ENCODE peak calls at places on chromosomes 16 and 17, in four cellular contexts. T is A549, Q is stomach, M is H1. Z is an unnamed sample.

GRCh38 chr17:11031787-11032186 is 193.9 kb upstream of the PIRT start:
- DNase-seq in Q (no peak), M (peak), T (peak), Z (no peak)

GRCh38 chr17:43769426-43769825 is 9.4 kb downstream of the DUSP3 start:
- DNase-seq in Q (no peak), M (no peak), T (no peak), Z (no peak)

GRCh38 chr16:17452931-17453330 is 17.8 kb downstream of the XYLT1 start:
- DNase-seq in Q (no peak), M (no peak), T (no peak), Z (no peak)

GRCh38 chr17:1491406-1492248 is 859 bp downstream of the MYO1C start:
- DNase-seq in M (no peak), T (peak), Q (peak), Z (peak)

GRCh38 chr16:70160821-70161220 is 12.8 kb upstream of the CLEC18C start:
- DNase-seq in T (no peak), M (no peak), Q (no peak), Z (no peak)

GRCh38 chr17:77237232-77238008 is 96.7 kb downstream of the SEC14L1 start:
- DNase-seq in M (no peak), T (no peak), Q (no peak), Z (no peak)

GRCh38 chr17:68352041-68352440 is 60.7 kb downstream of the ARSG start:
- DNase-seq in T (no peak), Q (no peak), M (no peak), Z (no peak)

GRCh38 chr17:3828151-3828851 is 17.7 kb downstream of the NCBP3 start:
- DNase-seq in Q (peak), M (no peak), T (no peak), Z (no peak)

GRCh38 chr17:75096082-75096625 is 8.4 kb downstream of the SLC16A5 start:
- DNase-seq in T (peak), M (no peak), Q (peak), Z (no peak)

GRCh38 chr16:46883353-46883689 is 841 bp upstream of the GPT2 start:
- DNase-seq in T (no peak), M (no peak), Q (no peak), Z (no peak)

GRCh38 chr17:43125967-43126910 is 1.1 kb upstream of the BRCA1 start:
- DNase-seq in M (no peak), T (no peak), Q (no peak), Z (no peak)

GRCh38 chr17:63842173-63842539 is 329 bp downstream of the SMARCD2 start:
- DNase-seq in Q (peak), M (no peak), T (no peak), Z (no peak)

GRCh38 chr16:745739-746138 is 4.9 kb upstream of the CIAO3 start:
- DNase-seq in T (peak), M (no peak), Q (peak), Z (no peak)

GRCh38 chr17:27535178-27535928 is 79.1 kb downstream of the KSR1 start:
- DNase-seq in M (no peak), T (no peak), Q (no peak), Z (no peak)

GRCh38 chr17:39665642-39666221 is 583 bp downstream of the TCAP start:
- DNase-seq in T (peak), Q (no peak), M (no peak), Z (no peak)

GRCh38 chr17:2237960-2238359 is 65.6 kb downstream of the SMG6 start:
- DNase-seq in T (no peak), Q (no peak), M (no peak), Z (no peak)

GRCh38 chr17:33012522-33013033 is 20.9 kb downstream of the SPACA3 start:
- DNase-seq in T (peak), M (no peak), Q (no peak), Z (no peak)

GRCh38 chr17:58557981-58558380 is 43.5 kb upstream of the MTMR4 start:
- DNase-seq in M (no peak), T (no peak), Q (no peak), Z (no peak)

GRCh38 chr16:77897831-77898540 is 109.6 kb downstream of the VAT1L start:
- DNase-seq in M (no peak), T (no peak), Q (no peak), Z (no peak)

GRCh38 chr17:238071-238963 is 56.9 kb upstream of the DOC2B start:
- DNase-seq in Q (no peak), M (no peak), T (no peak), Z (peak)

GRCh38 chr16:59848314-59848713 is 1114.2 kb upstream of the GOT2 start:
- DNase-seq in T (no peak), M (no peak), Q (no peak), Z (no peak)

GRCh38 chr17:36544049-36544319 is 735 bp upstream of the GGNBP2 start:
- DNase-seq in M (no peak), Q (peak), T (peak), Z (no peak)

GRCh38 chr16:30368122-30368791 is 2.0 kb downstream of the TBC1D10B start:
- DNase-seq in T (no peak), M (no peak), Q (no peak), Z (no peak)
- H3K27ac ChIP-seq in T (peak), M (no peak), Q (peak), Z (no peak)

DNA sequence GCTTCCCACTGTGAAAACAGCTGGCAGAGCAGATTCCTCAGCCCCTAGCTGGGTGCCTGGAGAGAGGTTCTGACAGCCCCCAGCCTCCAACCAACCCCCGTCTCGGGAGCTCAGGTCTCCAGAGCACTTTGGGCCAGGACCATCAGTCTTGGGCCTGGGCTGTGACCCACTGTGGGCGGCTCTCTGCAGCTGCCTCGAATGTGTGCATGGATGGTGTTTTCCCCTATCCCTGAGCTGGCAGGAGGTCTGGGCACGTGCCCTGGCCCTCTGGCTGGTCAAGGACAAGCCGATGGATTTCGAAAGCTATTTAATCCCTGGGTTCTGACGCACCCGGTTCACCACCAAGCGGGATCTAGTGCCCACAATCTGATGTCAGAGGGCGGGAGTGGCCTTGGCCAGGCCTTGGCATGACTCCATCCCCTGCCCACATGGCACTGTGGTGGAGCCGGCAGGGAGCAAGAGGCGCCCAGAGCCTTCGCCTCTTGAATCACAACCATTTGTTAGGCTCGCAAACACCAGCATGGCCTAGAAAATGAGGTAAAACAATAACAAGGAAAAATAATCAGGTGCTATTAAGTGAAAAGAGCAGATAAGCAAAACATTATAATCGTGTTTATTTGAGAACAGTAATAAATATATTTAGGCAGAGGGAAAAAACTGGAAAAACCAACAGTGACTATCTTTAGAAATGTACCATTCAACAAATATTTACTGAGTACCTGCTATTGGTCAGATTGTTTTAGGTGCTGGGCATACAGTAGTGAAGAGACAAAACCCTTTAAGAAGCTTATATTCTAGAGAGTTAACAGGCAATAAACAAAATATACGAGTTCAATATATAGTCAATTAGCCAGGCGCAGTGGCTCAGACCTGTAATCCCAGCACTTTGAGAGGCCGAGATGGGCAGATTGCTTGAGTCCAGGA is 69.3 kb upstream of the TOB1 start:
- DNase-seq in T (peak), M (no peak), Q (peak), Z (peak)
- TF ChIP-seq EP300 in T (peak), M (no peak), Q (peak), Z (no peak)

GRCh38 chr16:83954577-83955016 is 1.6 kb downstream of the OSGIN1 start:
- DNase-seq in Q (peak), T (no peak), M (no peak), Z (no peak)

GRCh38 chr16:83955218-83956130 is 2.4 kb downstream of the OSGIN1 start:
- DNase-seq in Q (no peak), M (no peak), T (no peak), Z (no peak)

GRCh38 chr16:83952940-83953795 is at the start of gene OSGIN1:
- DNase-seq in Q (peak), M (no peak), T (peak), Z (peak)

GRCh38 chr16:83952587-83952939 is 477 bp upstream of the OSGIN1 start:
- DNase-seq in T (peak), M (no peak), Q (peak), Z (no peak)

GRCh38 chr16:83953796-83954576 is 946 bp downstream of the OSGIN1 start:
- DNase-seq in T (peak), M (no peak), Q (no peak), Z (no peak)
- H3K27ac ChIP-seq in T (peak), M (no peak), Q (peak), Z (peak)

DNA sequence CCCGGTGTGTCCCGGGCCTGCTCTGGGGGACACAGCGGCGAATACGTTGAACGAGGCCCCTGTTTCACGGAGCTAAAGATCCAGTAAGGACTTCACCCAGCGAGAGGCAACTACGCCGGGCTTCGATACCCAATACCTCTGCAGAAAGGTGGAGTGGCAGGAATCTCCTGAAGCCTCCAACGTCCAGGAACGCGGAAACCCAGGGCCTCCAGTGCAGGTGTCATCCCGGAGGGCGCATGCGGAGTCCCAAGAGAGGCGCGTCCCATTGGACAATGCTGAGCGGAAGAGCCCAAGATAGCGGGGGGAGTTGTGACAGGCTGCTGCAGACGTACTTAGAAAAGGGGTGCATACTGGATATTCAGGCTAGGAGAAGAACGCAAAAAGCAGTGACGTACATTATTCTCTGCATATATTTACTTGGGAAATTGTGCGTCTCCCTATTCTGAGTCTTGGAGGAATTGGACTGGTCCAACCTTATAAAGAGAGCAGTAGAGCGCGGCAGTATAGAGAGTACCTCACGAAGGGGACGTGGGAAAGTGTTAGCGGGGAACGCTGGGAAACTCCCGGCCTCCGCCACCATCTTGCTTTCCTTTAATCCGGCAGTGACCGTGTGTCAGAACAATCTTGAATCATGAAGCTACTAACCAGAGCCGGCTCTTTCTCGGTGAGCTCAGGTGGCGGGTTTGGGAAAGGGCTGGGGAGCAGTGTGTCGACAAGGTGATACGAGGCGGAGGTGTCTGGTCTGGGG is at the start of gene UQCRC2:
- DNase-seq in T (peak), M (peak), Q (peak), Z (peak)
- TF ChIP-seq EP300 in T (no peak), M (peak), Q (no peak), Z (no peak)

DNA sequence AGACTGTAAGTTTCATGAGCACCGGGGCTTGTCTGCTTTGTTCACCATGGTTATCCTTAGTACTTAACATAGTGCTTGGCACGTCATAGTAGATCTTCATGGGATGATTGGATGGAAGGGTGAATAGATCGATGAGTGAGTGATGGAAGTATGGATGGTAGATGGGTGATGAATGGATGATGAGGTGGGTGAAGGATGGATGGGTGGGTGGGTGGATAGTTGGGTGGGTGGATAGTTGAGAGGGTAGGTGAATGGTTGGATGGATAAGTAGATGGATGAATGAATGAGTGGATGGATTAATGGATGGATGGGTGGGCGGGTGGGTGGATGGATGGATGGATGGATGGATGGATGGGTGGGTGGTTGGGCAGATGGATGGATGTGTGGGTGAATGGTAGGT is 133.2 kb upstream of the PLCG2 start:
- DNase-seq in Q (no peak), T (no peak), M (no peak), Z (no peak)
- H3K27ac ChIP-seq in Q (no peak), T (no peak), M (no peak), Z (peak)

DNA sequence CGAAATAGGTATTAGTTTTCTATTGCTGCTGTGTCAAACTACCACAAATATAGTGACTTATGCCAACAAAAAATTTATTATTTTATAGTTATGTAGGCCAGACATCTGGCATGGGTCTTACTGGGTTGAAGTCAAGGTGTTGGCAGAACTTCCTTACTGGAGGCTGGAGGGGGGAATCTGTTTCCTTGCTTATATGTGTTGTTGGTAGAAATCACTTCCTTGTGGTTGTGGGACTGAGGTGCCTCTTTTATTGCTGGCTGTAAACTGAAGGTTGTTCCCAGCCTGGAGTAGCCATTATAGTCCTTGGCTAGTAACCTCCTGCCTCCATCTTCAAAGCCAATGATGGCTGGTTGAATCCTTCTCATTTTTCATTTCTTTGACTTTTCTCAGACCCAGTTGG is 439.8 kb upstream of the EEF2KMT start:
- DNase-seq in Q (no peak), T (no peak), M (no peak), Z (no peak)
- TF ChIP-seq EP300 in Q (no peak), T (no peak), M (no peak), Z (no peak)

GRCh38 chr16:11402745-11403533 is 57.7 kb downstream of the RMI2 start:
- DNase-seq in Q (no peak), M (no peak), T (no peak), Z (no peak)
- H3K27ac ChIP-seq in Q (no peak), M (no peak), T (peak), Z (no peak)

GRCh38 chr17:80774643-80775281 is 216.9 kb upstream of the CHMP6 start:
- DNase-seq in T (no peak), Q (no peak), M (no peak), Z (peak)

GRCh38 chr17:80774146-80774545 is 217.5 kb upstream of the CHMP6 start:
- DNase-seq in Q (no peak), T (no peak), M (no peak), Z (peak)

GRCh38 chr17:80772906-80773242 is 218.8 kb upstream of the CHMP6 start:
- DNase-seq in Q (no peak), T (no peak), M (no peak), Z (no peak)

GRCh38 chr17:80771612-80772005 is 220.0 kb upstream of the CHMP6 start:
- DNase-seq in T (no peak), M (no peak), Q (no peak), Z (no peak)

GRCh38 chr17:80773243-80773991 is 218.2 kb upstream of the CHMP6 start:
- DNase-seq in T (no peak), Q (no peak), M (no peak), Z (no peak)
- TF ChIP-seq EP300 in T (no peak), Q (peak), M (no peak), Z (no peak)